ENCODE peak calls at places on chromosome 13, in six cellular contexts. W is transverse colon, I is Peyer's patch, K is tibial nerve, P is adrenal gland, O is suprapubic skin. B is an unnamed sample.
A peak's percentile ranks its signal among the peaks of the same experiment; 100 is the strongest.

GRCh38 chr13:100434010-100434763 is 154.4 kb downstream of the GGACT start:
- DNase-seq in W (no peak), I (no peak), K (no peak), P (no peak), O (no peak), B (no peak)

GRCh38 chr13:37173214-37173613 is 67.8 kb upstream of the CSNK1A1L start:
- DNase-seq in W (no peak), I (no peak), K (no peak), P (no peak), O (no peak), B (no peak)

GRCh38 chr13:76383671-76384461 is 502.3 kb downstream of the KCTD12 start:
- DNase-seq in W (peak; percentile 7), I (no peak), K (peak; percentile 5), P (no peak), O (no peak), B (peak; percentile 13)

GRCh38 chr13:67366533-67366932 is 136.4 kb upstream of the PCDH9 start:
- DNase-seq in W (no peak), I (no peak), K (no peak), P (no peak), O (no peak), B (no peak)

GRCh38 chr13:110382229-110382628 is 75.1 kb downstream of the COL4A2 start:
- DNase-seq in W (no peak), I (no peak), K (no peak), P (no peak), O (no peak), B (no peak)

GRCh38 chr13:77330009-77330471 is 3.1 kb upstream of the MYCBP2 start:
- DNase-seq in W (no peak), I (no peak), K (no peak), P (no peak), O (no peak), B (no peak)

GRCh38 chr13:21696865-21697448 is 26.1 kb downstream of the FGF9 start:
- DNase-seq in W (no peak), I (no peak), K (no peak), P (no peak), O (no peak), B (no peak)

GRCh38 chr13:105991622-105992254 is 543.7 kb downstream of the EFNB2 start:
- DNase-seq in W (no peak), I (no peak), K (no peak), P (no peak), O (no peak), B (no peak)

GRCh38 chr13:69565334-69565733 is 542.3 kb upstream of the ATXN8OS start:
- DNase-seq in W (peak; percentile 12), I (no peak), K (no peak), P (peak; percentile 15), O (no peak), B (no peak)

GRCh38 chr13:98839826-98840769 is 87.6 kb upstream of the SLC15A1 start:
- DNase-seq in W (peak; percentile 51), I (peak; percentile 70), K (peak; percentile 47), P (peak; percentile 79), O (no peak), B (peak; percentile 20)

GRCh38 chr13:101579291-101579802 is 126.9 kb downstream of the ITGBL1 start:
- DNase-seq in W (no peak), I (no peak), K (no peak), P (no peak), O (no peak), B (no peak)

DNA sequence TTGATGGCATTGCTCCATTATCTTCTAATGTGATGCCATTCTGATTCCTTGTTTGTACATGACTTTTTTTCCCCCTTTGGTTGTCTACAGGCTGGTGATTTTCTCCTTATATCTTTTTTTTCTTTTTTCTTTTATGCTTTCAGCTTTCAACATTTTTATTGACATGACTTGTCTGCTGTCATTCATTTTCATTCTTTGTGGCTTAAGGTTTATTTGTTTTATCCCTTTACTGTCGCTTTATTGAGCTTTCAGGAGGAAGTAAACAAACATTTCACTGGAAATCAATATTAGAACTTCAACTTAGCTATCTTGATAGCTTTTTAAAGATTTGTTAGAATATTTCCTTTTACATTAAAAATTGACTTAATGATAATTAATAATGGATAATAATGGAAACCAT is 9.7 kb downstream of the ITM2B start:
- DNase-seq in W (no peak), I (no peak), K (no peak), P (no peak), O (no peak), B (no peak)
- H3K4me1 ChIP-seq in W (peaks cover 22% of the 10 kb centered on the region), I (no peaks in the 10 kb centered on the region), K (no peaks in the 10 kb centered on the region), P (peaks cover 14% of the 10 kb centered on the region), O (peaks cover 64% of the 10 kb centered on the region), B (peaks cover 75% of the 10 kb centered on the region)

GRCh38 chr13:23579072-23579885 is 9.1 kb downstream of the TNFRSF19 start:
- DNase-seq in W (peak; percentile 92), I (peak; percentile 91), K (peak; percentile 86), P (peak; percentile 88), O (peak; percentile 93), B (peak; percentile 88)
- TF ChIP-seq POLR2A in W (no peak), I (no peak), K (peak; percentile 42), P (no peak), O (no peak), B (peak; percentile 75)

DNA sequence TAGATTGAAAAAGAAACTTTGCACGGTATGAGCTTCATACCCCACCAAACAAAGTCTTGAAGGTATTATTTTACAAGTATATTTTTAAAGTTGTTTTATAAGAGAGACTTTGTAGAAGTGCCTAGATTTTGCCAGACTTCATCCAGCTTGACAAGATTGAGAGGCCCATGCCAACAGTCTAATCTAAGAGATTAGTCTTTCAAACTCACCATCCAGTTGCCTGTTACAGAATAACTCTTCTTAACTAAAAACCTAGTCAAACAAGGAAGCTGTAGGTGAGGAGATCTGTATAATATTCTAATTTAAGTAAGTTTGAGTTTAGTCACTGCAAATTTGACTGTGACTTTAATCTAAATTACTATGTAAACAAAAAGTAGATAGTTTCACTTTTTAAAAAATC is 41.9 kb upstream of the RAP2A start:
- DNase-seq in W (no peak), I (no peak), K (no peak), P (no peak), O (no peak), B (no peak)
- H3K4me1 ChIP-seq in W (peaks cover 1% of the 10 kb centered on the region), I (no peaks in the 10 kb centered on the region), K (no peaks in the 10 kb centered on the region), P (peaks cover 6% of the 10 kb centered on the region), O (no peaks in the 10 kb centered on the region), B (no peaks in the 10 kb centered on the region)

GRCh38 chr13:20474515-20474914 is 51.1 kb downstream of the CRYL1 start:
- DNase-seq in W (no peak), I (no peak), K (no peak), P (no peak), O (no peak), B (no peak)

GRCh38 chr13:20473139-20473538 is 52.5 kb downstream of the CRYL1 start:
- DNase-seq in W (no peak), I (no peak), K (no peak), P (no peak), O (no peak), B (no peak)

GRCh38 chr13:20477394-20477793 is 48.3 kb downstream of the CRYL1 start:
- DNase-seq in W (no peak), I (no peak), K (no peak), P (no peak), O (no peak), B (no peak)

GRCh38 chr13:20473888-20474287 is 51.8 kb downstream of the CRYL1 start:
- DNase-seq in W (no peak), I (no peak), K (no peak), P (no peak), O (no peak), B (no peak)

GRCh38 chr13:20475927-20476691 is 49.5 kb downstream of the CRYL1 start:
- DNase-seq in W (peak; percentile 59), I (no peak), K (no peak), P (no peak), O (no peak), B (no peak)
- TF ChIP-seq POLR2A in W (no peak), I (no peak), K (no peak), P (no peak), O (no peak), B (no peak)

GRCh38 chr13:28392428-28392827 is 102.5 kb downstream of the FLT1 start:
- DNase-seq in W (no peak), I (no peak), K (no peak), P (no peak), O (no peak), B (no peak)
- H3K4me1 ChIP-seq in W (no peaks in the 10 kb centered on the region), I (no peaks in the 10 kb centered on the region), K (no peaks in the 10 kb centered on the region), P (no peaks in the 10 kb centered on the region), O (peaks cover 3% of the 10 kb centered on the region), B (no peaks in the 10 kb centered on the region)

DNA sequence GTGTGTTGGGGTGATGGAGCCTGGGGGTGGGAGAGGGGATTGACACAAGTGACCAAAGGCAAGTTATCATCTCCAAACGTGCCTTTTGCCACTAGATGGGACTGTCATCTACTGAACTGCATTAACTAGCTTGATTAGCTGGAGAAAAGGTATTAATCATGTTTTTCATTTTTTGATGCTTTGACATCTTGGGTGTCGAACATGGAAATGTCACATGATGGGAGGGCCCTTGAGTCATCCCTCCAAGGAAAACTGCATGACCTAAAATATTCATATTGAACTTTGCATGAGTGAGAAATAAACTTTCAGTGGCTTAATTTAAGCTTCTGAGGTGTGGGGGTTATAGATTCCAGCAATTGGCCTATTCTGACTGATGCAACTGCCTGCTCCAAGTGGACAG is 73.3 kb downstream of the ALOX5AP start:
- DNase-seq in W (no peak), I (no peak), K (no peak), P (no peak), O (no peak), B (no peak)
- TF ChIP-seq POLR2A in W (no peak), I (no peak), K (no peak), P (no peak), O (no peak), B (no peak)

GRCh38 chr13:32538621-32539246 is at the start of gene N4BP2L2:
- DNase-seq in W (peak; percentile 94), I (peak; percentile 87), K (peak; percentile 93), P (peak; percentile 97), O (peak; percentile 96), B (peak; percentile 95)

GRCh38 chr13:32537580-32538233 is 888 bp downstream of the N4BP2L2 start:
- DNase-seq in W (peak; percentile 38), I (peak; percentile 56), K (peak; percentile 23), P (peak; percentile 43), O (peak; percentile 74), B (peak; percentile 4)

GRCh38 chr13:32535140-32535539 is 3.5 kb downstream of the N4BP2L2 start:
- DNase-seq in W (no peak), I (no peak), K (no peak), P (no peak), O (no peak), B (no peak)

GRCh38 chr13:32535748-32536147 is 2.8 kb downstream of the N4BP2L2 start:
- DNase-seq in W (no peak), I (no peak), K (no peak), P (no peak), O (no peak), B (no peak)

GRCh38 chr13:32538234-32538620 is 368 bp downstream of the N4BP2L2 start:
- DNase-seq in W (no peak), I (no peak), K (no peak), P (peak; percentile 60), O (peak; percentile 66), B (peak; percentile 54)
- H3K4me1 ChIP-seq in W (peaks cover 34% of the 10 kb centered on the region), I (no peaks in the 10 kb centered on the region), K (peaks cover 12% of the 10 kb centered on the region), P (peaks cover 19% of the 10 kb centered on the region), O (peaks cover 43% of the 10 kb centered on the region), B (peaks cover 44% of the 10 kb centered on the region)